ENCODE peak calls at places on chromosomes 7 and 10, in eight cellular contexts. R is left cardiac atrium; G is activated CD4-positive, alpha-beta T cell treated with anti-CD3 and anti-CD28 coated beads, Interleukin-2, amount 10 ng/mL, durations not matched to agents 7 days and 5 days; A is activated CD8-positive, alpha-beta memory T cell treated with anti-CD3 and anti-CD28 coated beads for 4 hours; S is WTC11; I is body of pancreas; B is AG09309; X is NCI-H748 treated with DMSO at 0.1 percent for 48 hours. E is an unnamed sample.

GRCh38 chr7:3078458-3078857 is 34.8 kb upstream of the CARD11 start:
- DNase-seq in R (no peak), G (no peak), A (no peak), S (no peak), I (no peak), B (no peak), X (no peak), E (no peak)

GRCh38 chr10:132110713-132111112 is 45.0 kb downstream of the JAKMIP3 start:
- DNase-seq in R (peak), G (no peak), A (no peak), S (peak), I (no peak), B (no peak), X (no peak), E (no peak)

GRCh38 chr7:83210459-83210858 is 47.8 kb upstream of the PCLO start:
- DNase-seq in R (no peak), G (no peak), A (no peak), S (no peak), I (no peak), B (no peak), X (no peak), E (no peak)

GRCh38 chr7:94375167-94375566 is 19.5 kb upstream of the COL1A2 start:
- DNase-seq in R (peak), G (no peak), A (no peak), S (peak), I (peak), B (peak), X (no peak), E (peak)

GRCh38 chr7:69620063-69620462 is 21.8 kb downstream of the AUTS2 start:
- DNase-seq in R (no peak), G (no peak), A (no peak), S (no peak), I (no peak), B (no peak), X (no peak), E (no peak)

GRCh38 chr7:4791101-4791737 is 15.8 kb downstream of the AP5Z1 start:
- DNase-seq in R (no peak), G (no peak), A (no peak), S (no peak), I (no peak), B (no peak), X (no peak), E (no peak)

GRCh38 chr10:117596666-117597065 is 54.1 kb downstream of the EMX2 start:
- DNase-seq in R (no peak), G (no peak), A (no peak), S (no peak), I (no peak), B (no peak), X (no peak), E (no peak)

GRCh38 chr10:116168329-116168728 is 104.7 kb downstream of the GFRA1 start:
- DNase-seq in R (no peak), G (no peak), A (no peak), S (no peak), I (no peak), B (no peak), X (no peak), E (no peak)

GRCh38 chr7:128947854-128948253 is 10.1 kb downstream of the IRF5 start:
- DNase-seq in R (no peak), G (no peak), A (no peak), S (no peak), I (no peak), B (no peak), X (no peak), E (no peak)